ENCODE peak calls at places on chromosomes 12 and 14, in ten cellular contexts. One of them, this sample, is unnamed.
A peak's percentile ranks its signal among the peaks of the same experiment; 100 is the strongest.

GRCh38 chr12:116087399-116087798 is 190.1 kb downstream of the MED13L start:
- DNase-seq in SIG-M5: no peak
- DNase-seq in frontal cortex: no peak
- DNase-seq in K562: no peak
- DNase-seq in skeletal muscle cell: no peak
- DNase-seq in lower lobe of right lung: no peak
- DNase-seq in left lobe of liver: no peak
- DNase-seq in activated CD4-positive, alpha-beta T cell treated with anti-CD3 and anti-CD28 coated beads for 1 hour: no peak
- DNase-seq in thyroid gland: no peak
- DNase-seq in retinal pigment epithelial cell: no peak
- DNase-seq in this sample: no peak

GRCh38 chr12:108837680-108838079 is 19.7 kb downstream of the SSH1 start:
- DNase-seq in SIG-M5: no peak
- DNase-seq in frontal cortex: no peak
- DNase-seq in K562: no peak
- DNase-seq in skeletal muscle cell: no peak
- DNase-seq in lower lobe of right lung: peak; percentile 6
- DNase-seq in left lobe of liver: no peak
- DNase-seq in activated CD4-positive, alpha-beta T cell treated with anti-CD3 and anti-CD28 coated beads for 1 hour: no peak
- DNase-seq in thyroid gland: no peak
- DNase-seq in retinal pigment epithelial cell: no peak
- DNase-seq in this sample: no peak

GRCh38 chr12:58367041-58367440 is 425.7 kb downstream of the ATP23 start:
- DNase-seq in SIG-M5: no peak
- DNase-seq in frontal cortex: no peak
- DNase-seq in K562: no peak
- DNase-seq in skeletal muscle cell: no peak
- DNase-seq in lower lobe of right lung: no peak
- DNase-seq in left lobe of liver: no peak
- DNase-seq in activated CD4-positive, alpha-beta T cell treated with anti-CD3 and anti-CD28 coated beads for 1 hour: no peak
- DNase-seq in thyroid gland: no peak
- DNase-seq in retinal pigment epithelial cell: no peak
- DNase-seq in this sample: no peak

GRCh38 chr12:72499244-72499643 is 227.1 kb downstream of the TRHDE start:
- DNase-seq in SIG-M5: no peak
- DNase-seq in frontal cortex: no peak
- DNase-seq in K562: no peak
- DNase-seq in skeletal muscle cell: peak; percentile 17
- DNase-seq in lower lobe of right lung: no peak
- DNase-seq in left lobe of liver: no peak
- DNase-seq in activated CD4-positive, alpha-beta T cell treated with anti-CD3 and anti-CD28 coated beads for 1 hour: no peak
- DNase-seq in thyroid gland: no peak
- DNase-seq in retinal pigment epithelial cell: no peak
- DNase-seq in this sample: no peak

GRCh38 chr12:80325167-80325959 is 118.7 kb upstream of the PTPRQ start:
- DNase-seq in SIG-M5: no peak
- DNase-seq in frontal cortex: no peak
- DNase-seq in K562: no peak
- DNase-seq in skeletal muscle cell: no peak
- DNase-seq in lower lobe of right lung: no peak
- DNase-seq in left lobe of liver: no peak
- DNase-seq in activated CD4-positive, alpha-beta T cell treated with anti-CD3 and anti-CD28 coated beads for 1 hour: no peak
- DNase-seq in thyroid gland: no peak
- DNase-seq in retinal pigment epithelial cell: no peak
- DNase-seq in this sample: no peak

GRCh38 chr12:9668141-9669018 is 1.1 kb upstream of the CLEC2D start:
- DNase-seq in SIG-M5: no peak
- DNase-seq in frontal cortex: no peak
- DNase-seq in K562: no peak
- DNase-seq in skeletal muscle cell: no peak
- DNase-seq in lower lobe of right lung: no peak
- DNase-seq in left lobe of liver: no peak
- DNase-seq in activated CD4-positive, alpha-beta T cell treated with anti-CD3 and anti-CD28 coated beads for 1 hour: no peak
- DNase-seq in thyroid gland: peak; percentile 27
- DNase-seq in retinal pigment epithelial cell: no peak
- DNase-seq in this sample: peak; percentile 2

GRCh38 chr12:99444859-99445316 is 202.7 kb upstream of the GARIN6 start:
- DNase-seq in SIG-M5: no peak
- DNase-seq in frontal cortex: no peak
- DNase-seq in K562: no peak
- DNase-seq in skeletal muscle cell: no peak
- DNase-seq in lower lobe of right lung: no peak
- DNase-seq in left lobe of liver: no peak
- DNase-seq in activated CD4-positive, alpha-beta T cell treated with anti-CD3 and anti-CD28 coated beads for 1 hour: no peak
- DNase-seq in thyroid gland: no peak
- DNase-seq in retinal pigment epithelial cell: no peak
- DNase-seq in this sample: no peak

GRCh38 chr14:87869619-87870583 is 123.1 kb downstream of the GALC start:
- DNase-seq in SIG-M5: no peak
- DNase-seq in frontal cortex: no peak
- DNase-seq in K562: no peak
- DNase-seq in skeletal muscle cell: peak; percentile 64
- DNase-seq in lower lobe of right lung: no peak
- DNase-seq in left lobe of liver: no peak
- DNase-seq in activated CD4-positive, alpha-beta T cell treated with anti-CD3 and anti-CD28 coated beads for 1 hour: no peak
- DNase-seq in thyroid gland: no peak
- DNase-seq in retinal pigment epithelial cell: no peak
- DNase-seq in this sample: no peak

GRCh38 chr12:121939190-121939589 is 20.8 kb downstream of the CFAP251 start:
- DNase-seq in SIG-M5: no peak
- DNase-seq in frontal cortex: no peak
- DNase-seq in K562: no peak
- DNase-seq in skeletal muscle cell: no peak
- DNase-seq in lower lobe of right lung: no peak
- DNase-seq in left lobe of liver: no peak
- DNase-seq in activated CD4-positive, alpha-beta T cell treated with anti-CD3 and anti-CD28 coated beads for 1 hour: no peak
- DNase-seq in thyroid gland: no peak
- DNase-seq in retinal pigment epithelial cell: no peak
- DNase-seq in this sample: no peak

GRCh38 chr14:69956970-69957369 is 77.8 kb downstream of the SMOC1 start:
- DNase-seq in SIG-M5: no peak
- DNase-seq in frontal cortex: no peak
- DNase-seq in K562: no peak
- DNase-seq in skeletal muscle cell: no peak
- DNase-seq in lower lobe of right lung: no peak
- DNase-seq in left lobe of liver: no peak
- DNase-seq in activated CD4-positive, alpha-beta T cell treated with anti-CD3 and anti-CD28 coated beads for 1 hour: no peak
- DNase-seq in thyroid gland: no peak
- DNase-seq in retinal pigment epithelial cell: no peak
- DNase-seq in this sample: no peak

GRCh38 chr12:120249266-120249874 is 16.2 kb downstream of the PXN start:
- DNase-seq in SIG-M5: no peak
- DNase-seq in frontal cortex: no peak
- DNase-seq in K562: no peak
- DNase-seq in skeletal muscle cell: no peak
- DNase-seq in lower lobe of right lung: no peak
- DNase-seq in left lobe of liver: no peak
- DNase-seq in activated CD4-positive, alpha-beta T cell treated with anti-CD3 and anti-CD28 coated beads for 1 hour: no peak
- DNase-seq in thyroid gland: no peak
- DNase-seq in retinal pigment epithelial cell: no peak
- DNase-seq in this sample: no peak

GRCh38 chr12:54389139-54389508 is 4.6 kb upstream of the ZNF385A start:
- DNase-seq in SIG-M5: no peak
- DNase-seq in frontal cortex: no peak
- DNase-seq in K562: no peak
- DNase-seq in skeletal muscle cell: no peak
- DNase-seq in lower lobe of right lung: no peak
- DNase-seq in left lobe of liver: no peak
- DNase-seq in activated CD4-positive, alpha-beta T cell treated with anti-CD3 and anti-CD28 coated beads for 1 hour: no peak
- DNase-seq in thyroid gland: no peak
- DNase-seq in retinal pigment epithelial cell: no peak
- DNase-seq in this sample: no peak

GRCh38 chr12:106044773-106045172 is 94.0 kb downstream of the NUAK1 start:
- DNase-seq in SIG-M5: no peak
- DNase-seq in frontal cortex: no peak
- DNase-seq in K562: no peak
- DNase-seq in skeletal muscle cell: peak; percentile 12
- DNase-seq in lower lobe of right lung: no peak
- DNase-seq in left lobe of liver: no peak
- DNase-seq in activated CD4-positive, alpha-beta T cell treated with anti-CD3 and anti-CD28 coated beads for 1 hour: no peak
- DNase-seq in thyroid gland: no peak
- DNase-seq in retinal pigment epithelial cell: no peak
- DNase-seq in this sample: no peak

GRCh38 chr12:22163594-22163993 is 117.6 kb downstream of the CMAS start:
- DNase-seq in SIG-M5: no peak
- DNase-seq in frontal cortex: no peak
- DNase-seq in K562: no peak
- DNase-seq in skeletal muscle cell: no peak
- DNase-seq in lower lobe of right lung: no peak
- DNase-seq in left lobe of liver: no peak
- DNase-seq in activated CD4-positive, alpha-beta T cell treated with anti-CD3 and anti-CD28 coated beads for 1 hour: no peak
- DNase-seq in thyroid gland: no peak
- DNase-seq in retinal pigment epithelial cell: no peak
- DNase-seq in this sample: no peak

GRCh38 chr14:90399541-90400444 is 3.0 kb downstream of the CALM1 start:
- DNase-seq in SIG-M5: peak; percentile 70
- DNase-seq in frontal cortex: peak; percentile 80
- DNase-seq in K562: peak; percentile 64
- DNase-seq in skeletal muscle cell: peak; percentile 67
- DNase-seq in lower lobe of right lung: peak; percentile 93
- DNase-seq in left lobe of liver: peak; percentile 85
- DNase-seq in activated CD4-positive, alpha-beta T cell treated with anti-CD3 and anti-CD28 coated beads for 1 hour: peak; percentile 76
- DNase-seq in thyroid gland: peak; percentile 94
- DNase-seq in retinal pigment epithelial cell: peak; percentile 77
- DNase-seq in this sample: peak; percentile 94

GRCh38 chr14:75298187-75298985 is 19.8 kb downstream of the FOS start:
- DNase-seq in SIG-M5: no peak
- DNase-seq in frontal cortex: no peak
- DNase-seq in K562: peak; percentile 13
- DNase-seq in skeletal muscle cell: no peak
- DNase-seq in lower lobe of right lung: peak; percentile 89
- DNase-seq in left lobe of liver: no peak
- DNase-seq in activated CD4-positive, alpha-beta T cell treated with anti-CD3 and anti-CD28 coated beads for 1 hour: no peak
- DNase-seq in thyroid gland: no peak
- DNase-seq in retinal pigment epithelial cell: no peak
- DNase-seq in this sample: no peak

GRCh38 chr14:55221186-55221585 is 29.8 kb upstream of the DLGAP5 start:
- DNase-seq in SIG-M5: no peak
- DNase-seq in frontal cortex: no peak
- DNase-seq in K562: no peak
- DNase-seq in skeletal muscle cell: no peak
- DNase-seq in lower lobe of right lung: no peak
- DNase-seq in left lobe of liver: no peak
- DNase-seq in activated CD4-positive, alpha-beta T cell treated with anti-CD3 and anti-CD28 coated beads for 1 hour: no peak
- DNase-seq in thyroid gland: no peak
- DNase-seq in retinal pigment epithelial cell: no peak
- DNase-seq in this sample: no peak

GRCh38 chr14:71324767-71325272 is 417.6 kb downstream of the PCNX1 start:
- DNase-seq in SIG-M5: no peak
- DNase-seq in frontal cortex: no peak
- DNase-seq in K562: no peak
- DNase-seq in skeletal muscle cell: no peak
- DNase-seq in lower lobe of right lung: no peak
- DNase-seq in left lobe of liver: no peak
- DNase-seq in activated CD4-positive, alpha-beta T cell treated with anti-CD3 and anti-CD28 coated beads for 1 hour: no peak
- DNase-seq in thyroid gland: no peak
- DNase-seq in retinal pigment epithelial cell: no peak
- DNase-seq in this sample: peak; percentile 7

GRCh38 chr12:47943492-47944359 is 19.7 kb upstream of the TMEM106C start:
- DNase-seq in SIG-M5: no peak
- DNase-seq in frontal cortex: no peak
- DNase-seq in K562: no peak
- DNase-seq in skeletal muscle cell: no peak
- DNase-seq in lower lobe of right lung: no peak
- DNase-seq in left lobe of liver: no peak
- DNase-seq in activated CD4-positive, alpha-beta T cell treated with anti-CD3 and anti-CD28 coated beads for 1 hour: no peak
- DNase-seq in thyroid gland: no peak
- DNase-seq in retinal pigment epithelial cell: no peak
- DNase-seq in this sample: no peak

GRCh38 chr12:115598827-115599226 is 678.7 kb downstream of the MED13L start:
- DNase-seq in SIG-M5: no peak
- DNase-seq in frontal cortex: peak; percentile 43
- DNase-seq in K562: no peak
- DNase-seq in skeletal muscle cell: no peak
- DNase-seq in lower lobe of right lung: no peak
- DNase-seq in left lobe of liver: no peak
- DNase-seq in activated CD4-positive, alpha-beta T cell treated with anti-CD3 and anti-CD28 coated beads for 1 hour: no peak
- DNase-seq in thyroid gland: peak; percentile 5
- DNase-seq in retinal pigment epithelial cell: no peak
- DNase-seq in this sample: no peak

GRCh38 chr12:46391630-46392029 is 19.1 kb upstream of the SLC38A2 start:
- DNase-seq in SIG-M5: no peak
- DNase-seq in frontal cortex: no peak
- DNase-seq in K562: no peak
- DNase-seq in skeletal muscle cell: peak; percentile 82
- DNase-seq in lower lobe of right lung: no peak
- DNase-seq in left lobe of liver: no peak
- DNase-seq in activated CD4-positive, alpha-beta T cell treated with anti-CD3 and anti-CD28 coated beads for 1 hour: no peak
- DNase-seq in thyroid gland: peak; percentile 4
- DNase-seq in retinal pigment epithelial cell: no peak
- DNase-seq in this sample: no peak

GRCh38 chr12:32331133-32331532 is 68.2 kb upstream of the FGD4 start:
- DNase-seq in SIG-M5: no peak
- DNase-seq in frontal cortex: no peak
- DNase-seq in K562: no peak
- DNase-seq in skeletal muscle cell: no peak
- DNase-seq in lower lobe of right lung: no peak
- DNase-seq in left lobe of liver: no peak
- DNase-seq in activated CD4-positive, alpha-beta T cell treated with anti-CD3 and anti-CD28 coated beads for 1 hour: no peak
- DNase-seq in thyroid gland: no peak
- DNase-seq in retinal pigment epithelial cell: no peak
- DNase-seq in this sample: no peak

GRCh38 chr12:74747305-74747704 is 209.7 kb downstream of the ATXN7L3B start:
- DNase-seq in SIG-M5: no peak
- DNase-seq in frontal cortex: no peak
- DNase-seq in K562: no peak
- DNase-seq in skeletal muscle cell: peak; percentile 15
- DNase-seq in lower lobe of right lung: no peak
- DNase-seq in left lobe of liver: no peak
- DNase-seq in activated CD4-positive, alpha-beta T cell treated with anti-CD3 and anti-CD28 coated beads for 1 hour: no peak
- DNase-seq in thyroid gland: no peak
- DNase-seq in retinal pigment epithelial cell: peak; percentile 14
- DNase-seq in this sample: no peak

GRCh38 chr12:3222935-3223334 is 145.8 kb downstream of the TSPAN9 start:
- DNase-seq in SIG-M5: no peak
- DNase-seq in frontal cortex: no peak
- DNase-seq in K562: no peak
- DNase-seq in skeletal muscle cell: no peak
- DNase-seq in lower lobe of right lung: no peak
- DNase-seq in left lobe of liver: no peak
- DNase-seq in activated CD4-positive, alpha-beta T cell treated with anti-CD3 and anti-CD28 coated beads for 1 hour: no peak
- DNase-seq in thyroid gland: no peak
- DNase-seq in retinal pigment epithelial cell: no peak
- DNase-seq in this sample: no peak

GRCh38 chr12:76318773-76319594 is 29.2 kb downstream of the BBS10 start:
- DNase-seq in SIG-M5: no peak
- DNase-seq in frontal cortex: no peak
- DNase-seq in K562: no peak
- DNase-seq in skeletal muscle cell: no peak
- DNase-seq in lower lobe of right lung: no peak
- DNase-seq in left lobe of liver: no peak
- DNase-seq in activated CD4-positive, alpha-beta T cell treated with anti-CD3 and anti-CD28 coated beads for 1 hour: no peak
- DNase-seq in thyroid gland: no peak
- DNase-seq in retinal pigment epithelial cell: no peak
- DNase-seq in this sample: no peak

GRCh38 chr12:1398673-1399072 is 195.7 kb downstream of the FBXL14 start:
- DNase-seq in SIG-M5: no peak
- DNase-seq in frontal cortex: no peak
- DNase-seq in K562: no peak
- DNase-seq in skeletal muscle cell: no peak
- DNase-seq in lower lobe of right lung: no peak
- DNase-seq in left lobe of liver: no peak
- DNase-seq in activated CD4-positive, alpha-beta T cell treated with anti-CD3 and anti-CD28 coated beads for 1 hour: no peak
- DNase-seq in thyroid gland: no peak
- DNase-seq in retinal pigment epithelial cell: no peak
- DNase-seq in this sample: peak; percentile 21

GRCh38 chr14:71555654-71556559 is 376.3 kb upstream of the RGS6 start:
- DNase-seq in SIG-M5: no peak
- DNase-seq in frontal cortex: no peak
- DNase-seq in K562: no peak
- DNase-seq in skeletal muscle cell: no peak
- DNase-seq in lower lobe of right lung: no peak
- DNase-seq in left lobe of liver: no peak
- DNase-seq in activated CD4-positive, alpha-beta T cell treated with anti-CD3 and anti-CD28 coated beads for 1 hour: peak; percentile 26
- DNase-seq in thyroid gland: no peak
- DNase-seq in retinal pigment epithelial cell: no peak
- DNase-seq in this sample: no peak

GRCh38 chr14:95663226-95663797 is 22.9 kb upstream of the TCL1B start:
- DNase-seq in SIG-M5: no peak
- DNase-seq in frontal cortex: no peak
- DNase-seq in K562: no peak
- DNase-seq in skeletal muscle cell: no peak
- DNase-seq in lower lobe of right lung: no peak
- DNase-seq in left lobe of liver: no peak
- DNase-seq in activated CD4-positive, alpha-beta T cell treated with anti-CD3 and anti-CD28 coated beads for 1 hour: no peak
- DNase-seq in thyroid gland: no peak
- DNase-seq in retinal pigment epithelial cell: no peak
- DNase-seq in this sample: no peak